ENCODE peak calls at places on chromosomes 4 and X, in seven cellular contexts. S is heart left ventricle, A is breast epithelium, O is stomach, T is ovary, V is K562, G is A549. K is an unnamed sample.

GRCh38 chr4:154489558-154490260 is 1.9 kb downstream of the DCHS2 start:
- DNase-seq in S (no peak), A (no peak), O (no peak), T (no peak), V (no peak), G (no peak), K (no peak)

GRCh38 chrX:102651242-102651967 is at the start of gene GPRASP1:
- DNase-seq in S (peak), A (peak), O (no peak), T (peak), V (no peak), G (no peak), K (peak)

GRCh38 chr4:27648416-27648815 is 787.8 kb downstream of the STIM2 start:
- DNase-seq in S (no peak), A (no peak), O (no peak), T (no peak), V (no peak), G (no peak), K (no peak)

GRCh38 chr4:95013236-95013635 is 255.5 kb downstream of the BMPR1B start:
- DNase-seq in S (no peak), A (no peak), O (no peak), T (no peak), V (no peak), G (no peak), K (peak)

GRCh38 chr4:26320159-26320452 is 708 bp upstream of the RBPJ start:
- DNase-seq in S (no peak), A (no peak), O (no peak), T (no peak), V (no peak), G (no peak), K (no peak)

GRCh38 chrX:134294548-134294947 is 57.6 kb downstream of the CCDC160 start:
- DNase-seq in S (no peak), A (no peak), O (no peak), T (no peak), V (peak), G (no peak), K (no peak)

GRCh38 chrX:15500497-15500966 is at the start of gene BMX:
- DNase-seq in S (peak), A (no peak), O (no peak), T (no peak), V (no peak), G (no peak), K (no peak)

GRCh38 chr4:37728064-37728463 is 41.9 kb upstream of the RELL1 start:
- DNase-seq in S (no peak), A (no peak), O (no peak), T (no peak), V (no peak), G (no peak), K (no peak)

GRCh38 chr4:159420162-159421057 is 317.5 kb downstream of the RAPGEF2 start:
- DNase-seq in S (no peak), A (no peak), O (no peak), T (no peak), V (no peak), G (no peak), K (no peak)

GRCh38 chr4:118834960-118835895 is 698 bp downstream of the SEC24D start:
- DNase-seq in S (peak), A (peak), O (peak), T (peak), V (peak), G (peak), K (peak)

GRCh38 chr4:177441061-177441802 is 1.0 kb downstream of the AGA start:
- DNase-seq in S (no peak), A (no peak), O (no peak), T (no peak), V (peak), G (peak), K (peak)

GRCh38 chrX:29617725-29618124 is 597.6 kb upstream of the MAGEB2 start:
- DNase-seq in S (no peak), A (no peak), O (no peak), T (no peak), V (no peak), G (peak), K (no peak)

GRCh38 chr4:160213377-160213776 is 1110.5 kb downstream of the RAPGEF2 start:
- DNase-seq in S (no peak), A (no peak), O (no peak), T (no peak), V (no peak), G (no peak), K (no peak)

GRCh38 chrX:114924846-114925245 is 92.6 kb downstream of the IL13RA2 start:
- DNase-seq in S (no peak), A (no peak), O (no peak), T (no peak), V (no peak), G (no peak), K (no peak)
- H3K27ac ChIP-seq in S (no peak), A (no peak), O (no peak), T (no peak), V (no peak), G (no peak), K (no peak)

GRCh38 chr4:22514001-22514400 is 1.9 kb downstream of the ADGRA3 start:
- DNase-seq in S (no peak), A (no peak), O (no peak), T (no peak), V (no peak), G (peak), K (no peak)

GRCh38 chr4:22515145-22515887 is 550 bp downstream of the ADGRA3 start:
- DNase-seq in S (peak), A (no peak), O (peak), T (peak), V (peak), G (peak), K (peak)

GRCh38 chr4:22512306-22512705 is 3.6 kb downstream of the ADGRA3 start:
- DNase-seq in S (no peak), A (no peak), O (no peak), T (no peak), V (no peak), G (no peak), K (no peak)

GRCh38 chr4:22514431-22514830 is 1.4 kb downstream of the ADGRA3 start:
- DNase-seq in S (no peak), A (no peak), O (no peak), T (no peak), V (no peak), G (no peak), K (no peak)

GRCh38 chr4:22515888-22516541 is at the start of gene ADGRA3:
- DNase-seq in S (peak), A (peak), O (peak), T (peak), V (peak), G (peak), K (peak)
- TF ChIP-seq POLR2A in S (no peak), A (no peak), O (no peak), T (no peak), V (no peak), G (peak), K (peak)

DNA sequence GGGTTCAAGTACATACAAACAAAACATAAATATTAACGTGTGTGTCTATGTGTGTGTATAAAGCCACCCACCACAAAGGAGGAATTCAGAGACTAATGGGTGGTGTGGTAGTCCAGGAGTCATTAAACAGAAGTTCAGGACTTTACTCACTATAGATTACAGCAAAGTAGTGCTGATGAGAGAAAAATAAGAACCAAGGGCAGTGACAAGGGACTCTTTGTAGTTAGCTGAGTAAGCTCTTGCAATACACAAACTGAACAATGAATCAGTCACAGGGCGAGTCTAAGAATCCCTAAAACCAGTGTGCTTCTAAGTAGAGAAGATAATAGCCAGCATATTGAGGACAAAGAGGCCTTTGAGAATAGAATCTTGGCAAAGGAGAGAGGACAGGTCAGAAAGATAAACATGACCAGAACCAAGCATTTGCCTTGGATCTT is 232.4 kb downstream of the PPP3CA start:
- DNase-seq in S (no peak), A (no peak), O (no peak), T (no peak), V (no peak), G (peak), K (no peak)
- H3K4me3 ChIP-seq in S (no peak), A (no peak), O (no peak), T (no peak), V (no peak), G (no peak), K (no peak)

GRCh38 chr4:83360018-83360417 is 25.4 kb upstream of the HPSE start:
- DNase-seq in S (no peak), A (no peak), O (no peak), T (no peak), V (no peak), G (no peak), K (no peak)

GRCh38 chr4:83361416-83362196 is 27.0 kb upstream of the HPSE start:
- DNase-seq in S (no peak), A (no peak), O (no peak), T (no peak), V (peak), G (no peak), K (no peak)

GRCh38 chr4:83353516-83353915 is 18.9 kb upstream of the HPSE start:
- DNase-seq in S (no peak), A (no peak), O (no peak), T (no peak), V (no peak), G (no peak), K (no peak)

GRCh38 chr4:83358410-83358809 is 23.8 kb upstream of the HPSE start:
- DNase-seq in S (no peak), A (no peak), O (no peak), T (no peak), V (no peak), G (peak), K (no peak)

DNA sequence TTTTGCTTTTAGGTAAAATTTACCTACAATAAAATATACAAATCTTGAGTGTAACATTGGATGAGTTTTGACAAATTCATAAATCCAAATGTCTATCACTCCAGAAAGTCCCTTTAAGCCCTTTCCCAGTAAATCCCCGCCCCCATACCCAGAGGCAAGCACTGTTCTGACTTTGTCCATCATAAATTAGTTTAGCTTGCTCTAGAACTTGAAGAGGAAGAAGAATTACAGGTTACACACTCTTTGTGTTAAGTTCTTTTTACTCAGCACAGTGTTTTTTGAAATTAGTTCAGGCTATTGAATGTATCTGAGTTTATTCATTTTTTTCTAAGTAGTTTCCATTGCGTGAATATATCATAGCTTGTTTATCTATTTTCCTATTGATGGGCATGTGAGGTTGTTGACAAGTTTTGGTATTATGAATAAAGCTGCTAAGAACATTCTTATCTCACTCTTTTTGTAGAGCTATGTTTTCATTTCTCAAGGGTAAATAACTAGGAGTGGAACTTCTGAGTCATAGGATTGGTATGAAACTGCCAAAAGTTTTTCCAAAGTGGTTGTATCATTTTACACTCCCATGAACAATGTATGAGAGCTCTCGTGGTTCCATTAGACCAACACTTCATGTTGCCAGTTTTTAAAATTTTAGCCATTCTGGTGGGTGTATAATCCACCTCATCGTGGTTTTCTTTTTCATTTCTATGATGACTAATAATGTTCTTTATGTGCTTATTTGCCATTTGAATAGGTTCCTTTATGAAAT is 22.4 kb upstream of the HPSE start:
- DNase-seq in S (no peak), A (no peak), O (no peak), T (no peak), V (no peak), G (peak), K (no peak)
- H3K27ac ChIP-seq in S (peak), A (no peak), O (peak), T (peak), V (no peak), G (peak), K (no peak)

DNA sequence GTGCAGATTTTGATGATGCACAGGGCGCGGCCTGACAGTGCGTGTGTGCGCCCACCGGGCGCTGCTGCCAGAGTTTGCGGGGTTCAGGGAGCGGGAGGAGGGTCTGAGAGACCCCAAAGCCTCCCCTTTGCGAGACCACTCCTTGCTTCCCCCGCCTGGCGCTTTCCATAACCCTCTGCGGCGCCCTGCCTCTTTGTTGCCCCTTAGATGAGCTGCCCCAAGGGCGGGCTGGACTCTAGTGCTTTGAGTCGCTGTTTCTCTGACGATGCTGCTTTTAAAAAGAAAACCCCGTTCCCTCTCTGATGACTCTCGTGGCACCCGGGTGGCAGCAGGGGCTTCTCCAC is 9.9 kb downstream of the MSX1 start:
- DNase-seq in S (no peak), A (no peak), O (no peak), T (no peak), V (no peak), G (no peak), K (no peak)
- TF ChIP-seq POLR2A in S (no peak), A (no peak), O (no peak), T (no peak), V (no peak), G (no peak), K (no peak)

DNA sequence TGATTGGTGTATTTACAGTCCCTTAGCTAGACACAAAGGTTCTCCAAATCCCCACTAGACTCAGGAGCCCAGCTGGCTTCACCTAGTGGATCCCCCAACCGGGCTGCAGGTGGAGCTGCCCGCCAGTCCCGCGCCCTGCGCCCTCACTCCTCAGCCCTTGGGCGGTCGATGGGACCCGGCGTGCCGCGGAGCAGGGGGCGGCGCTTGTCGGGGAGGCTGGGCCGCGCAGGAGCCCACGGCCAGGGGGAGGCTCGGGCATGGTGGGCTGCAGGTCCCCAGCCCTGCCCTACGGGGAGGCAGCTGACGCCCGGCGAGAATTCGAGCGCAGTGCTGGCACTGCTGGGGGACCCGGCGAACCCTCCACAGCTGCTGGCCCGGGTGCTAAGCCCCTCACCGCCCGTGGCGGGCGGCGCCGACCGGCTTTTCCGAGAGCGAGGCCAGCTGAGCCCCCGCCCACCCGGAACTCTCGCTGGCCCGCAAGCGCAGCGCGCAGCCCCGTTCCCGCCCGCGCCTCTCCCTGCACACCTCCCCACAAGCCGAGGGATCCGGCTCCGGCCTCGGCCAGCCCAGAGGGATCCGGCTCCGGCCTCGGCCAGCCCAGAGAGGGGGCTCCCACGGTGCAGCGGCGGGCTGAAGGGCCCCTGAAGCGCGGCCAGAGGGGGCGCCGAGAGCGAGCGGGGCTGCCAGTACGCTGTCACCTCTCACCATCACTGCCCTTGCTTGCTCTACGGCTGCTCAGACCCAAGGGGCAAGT is 39.4 kb downstream of the WFS1 start:
- DNase-seq in S (peak), A (no peak), O (peak), T (peak), V (no peak), G (peak), K (no peak)
- H3K4me3 ChIP-seq in S (peak), A (peak), O (peak), T (peak), V (no peak), G (peak), K (no peak)

GRCh38 chr4:181166742-181167399 is 1076.3 kb upstream of the TENM3 start:
- DNase-seq in S (no peak), A (no peak), O (no peak), T (no peak), V (no peak), G (no peak), K (no peak)

GRCh38 chr4:181162266-181163063 is 1080.7 kb upstream of the TENM3 start:
- DNase-seq in S (no peak), A (no peak), O (no peak), T (no peak), V (no peak), G (no peak), K (no peak)

GRCh38 chr4:181168406-181168805 is 1074.8 kb upstream of the TENM3 start:
- DNase-seq in S (no peak), A (no peak), O (no peak), T (no peak), V (no peak), G (no peak), K (no peak)
- H3K27ac ChIP-seq in S (no peak), A (no peak), O (no peak), T (no peak), V (no peak), G (no peak), K (no peak)